ENCODE peak calls at places on chromosomes 7 and 10, in five cellular contexts. N is esophagus muscularis mucosa, Y is A549, S is ovary, Q is suprapubic skin. Z is an unnamed sample.

GRCh38 chr10:48442809-48443177 is 136.3 kb downstream of the MAPK8 start:
- DNase-seq in Q (no peak), N (no peak), Y (no peak), S (no peak), Z (no peak)

GRCh38 chr7:249979-250378 is 40.0 kb upstream of the FOXL3 start:
- DNase-seq in Q (no peak), Y (no peak), S (no peak), N (no peak), Z (no peak)

GRCh38 chr7:38673795-38674194 is 42.6 kb upstream of the AMPH start:
- DNase-seq in Q (no peak), S (no peak), Y (no peak), N (no peak), Z (no peak)

GRCh38 chr10:93115661-93116383 is 42.1 kb downstream of the CYP26A1 start:
- DNase-seq in Q (no peak), Y (peak; percentile 39), N (no peak), S (no peak), Z (peak; percentile 86)

GRCh38 chr7:86209036-86209435 is 434.7 kb upstream of the GRM3 start:
- DNase-seq in S (no peak), Y (no peak), Q (no peak), N (no peak), Z (no peak)

GRCh38 chr10:49645417-49646255 is 31.8 kb downstream of the CHAT start:
- DNase-seq in N (no peak), Q (peak; percentile 72), Y (no peak), S (peak; percentile 1), Z (no peak)

GRCh38 chr10:88077977-88078376 is 214.6 kb downstream of the PTEN start:
- DNase-seq in Q (no peak), N (no peak), Y (no peak), S (no peak), Z (no peak)

GRCh38 chr7:22469371-22470143 is 30.4 kb downstream of the STEAP1B start:
- DNase-seq in Y (no peak), N (no peak), Q (no peak), S (no peak), Z (no peak)

GRCh38 chr10:71156436-71156835 is 55.9 kb upstream of the UNC5B start:
- DNase-seq in N (no peak), Y (no peak), S (no peak), Q (no peak), Z (no peak)

GRCh38 chr7:18345641-18346234 is 149.8 kb upstream of the HDAC9 start:
- DNase-seq in Q (no peak), S (no peak), Y (peak; percentile 5), N (no peak), Z (no peak)

GRCh38 chr10:124916098-124916584 is 25.8 kb upstream of the ZRANB1 start:
- DNase-seq in N (no peak), S (no peak), Q (no peak), Y (peak; percentile 28), Z (no peak)

GRCh38 chr7:41942468-41943097 is 239.7 kb upstream of the INHBA start:
- DNase-seq in Y (no peak), Q (no peak), N (no peak), S (peak; percentile 54), Z (no peak)

GRCh38 chr10:30169342-30169741 is 110.0 kb upstream of the JCAD start:
- DNase-seq in S (no peak), Y (no peak), N (no peak), Q (no peak), Z (no peak)

GRCh38 chr7:141263983-141264382 is 190.1 kb downstream of the TMEM178B start:
- DNase-seq in N (no peak), Q (no peak), Y (no peak), S (no peak), Z (no peak)

GRCh38 chr10:51907342-51907741 is 207.9 kb upstream of the CSTF2T start:
- DNase-seq in N (no peak), Q (no peak), Y (no peak), S (peak; percentile 28), Z (no peak)

GRCh38 chr10:60645928-60646433 is 132.3 kb upstream of the CDK1 start:
- DNase-seq in S (no peak), Y (no peak), N (no peak), Q (no peak), Z (no peak)

GRCh38 chr10:81219758-81220157 is 655.2 kb upstream of the NRG3 start:
- DNase-seq in Q (no peak), N (no peak), S (no peak), Y (no peak), Z (no peak)

GRCh38 chr10:110305767-110306451 is 1.2 kb upstream of the SMNDC1 start:
- DNase-seq in N (no peak), S (peak; percentile 18), Q (no peak), Y (peak; percentile 72), Z (no peak)

GRCh38 chr7:135208417-135208793 is 2.9 kb downstream of the WDR91 start:
- DNase-seq in N (no peak), S (no peak), Y (no peak), Q (no peak), Z (no peak)

GRCh38 chr7:100366411-100367250 is 6.7 kb upstream of the PILRA start:
- DNase-seq in Y (no peak), S (no peak), Q (no peak), N (no peak), Z (no peak)

GRCh38 chr10:117253908-117254307 is 13.0 kb downstream of the SLC18A2 start:
- DNase-seq in N (no peak), Y (no peak), Q (no peak), S (no peak), Z (no peak)

GRCh38 chr7:157431173-157431950 is 94.6 kb downstream of the DNAJB6 start:
- DNase-seq in S (no peak), Q (peak; percentile 79), N (no peak), Y (no peak), Z (no peak)

GRCh38 chr10:31099101-31099500 is 67.4 kb upstream of the ZNF438 start:
- DNase-seq in Q (no peak), S (no peak), N (no peak), Y (no peak), Z (no peak)

GRCh38 chr7:143244321-143244720 is 18.9 kb upstream of the GSTK1 start:
- DNase-seq in Q (no peak), Y (no peak), N (no peak), S (no peak), Z (no peak)

GRCh38 chr10:30818010-30818660 is 188.6 kb upstream of the LYZL2 start:
- DNase-seq in Y (no peak), S (peak; percentile 46), Q (no peak), N (no peak), Z (no peak)

GRCh38 chr7:78197447-78197846 is 398.9 kb downstream of the PHTF2 start:
- DNase-seq in Q (no peak), Y (no peak), S (no peak), N (no peak), Z (no peak)

GRCh38 chr10:35215107-35215506 is 88.5 kb downstream of the CREM start:
- DNase-seq in N (no peak), Y (no peak), S (no peak), Q (no peak), Z (no peak)

GRCh38 chr10:110916554-110917346 is 2.2 kb downstream of the BBIP1 start:
- DNase-seq in Q (no peak), S (no peak), N (no peak), Y (no peak), Z (no peak)

GRCh38 chr7:157946398-157947060 is 609.7 kb downstream of the DNAJB6 start:
- DNase-seq in Q (no peak), Y (no peak), S (no peak), N (no peak), Z (no peak)

GRCh38 chr10:59175538-59176240 is 754 bp upstream of the PHYHIPL start:
- DNase-seq in N (no peak), S (no peak), Y (peak; percentile 13), Q (no peak), Z (no peak)

GRCh38 chr10:14032406-14032998 is 298.2 kb downstream of the FRMD4A start:
- DNase-seq in N (no peak), Q (no peak), S (no peak), Y (no peak), Z (no peak)

GRCh38 chr10:127802532-127803055 is 65.6 kb downstream of the FOXI2 start:
- DNase-seq in N (no peak), Q (no peak), Y (no peak), S (no peak), Z (no peak)

GRCh38 chr7:46356365-46356764 is 435.3 kb upstream of the IGFBP3 start:
- DNase-seq in Q (no peak), S (no peak), Y (no peak), N (no peak), Z (no peak)

GRCh38 chr7:107103369-107103768 is 58.9 kb downstream of the PRKAR2B start:
- DNase-seq in N (no peak), Y (no peak), S (no peak), Q (no peak), Z (no peak)

GRCh38 chr10:77613476-77614130 is 24.0 kb downstream of the KCNMA1 start:
- DNase-seq in Q (no peak), S (no peak), N (no peak), Y (no peak), Z (no peak)
- TF ChIP-seq EP300 in Q (no peak), S (no peak), N (no peak), Y (no peak), Z (no peak)

GRCh38 chr10:101367569-101368453 is 13.8 kb downstream of the BTRC start:
- DNase-seq in Q (no peak), N (no peak), S (no peak), Y (peak; percentile 71), Z (no peak)
- TF ChIP-seq EP300 in Q (no peak), N (no peak), S (no peak), Y (no peak), Z (no peak)

GRCh38 chr7:118153551-118154177 is 30.3 kb upstream of the LSM8 start:
- DNase-seq in Q (no peak), N (no peak), S (no peak), Y (no peak), Z (peak; percentile 74)
- TF ChIP-seq EP300 in Q (no peak), N (no peak), S (no peak), Y (no peak), Z (no peak)

DNA sequence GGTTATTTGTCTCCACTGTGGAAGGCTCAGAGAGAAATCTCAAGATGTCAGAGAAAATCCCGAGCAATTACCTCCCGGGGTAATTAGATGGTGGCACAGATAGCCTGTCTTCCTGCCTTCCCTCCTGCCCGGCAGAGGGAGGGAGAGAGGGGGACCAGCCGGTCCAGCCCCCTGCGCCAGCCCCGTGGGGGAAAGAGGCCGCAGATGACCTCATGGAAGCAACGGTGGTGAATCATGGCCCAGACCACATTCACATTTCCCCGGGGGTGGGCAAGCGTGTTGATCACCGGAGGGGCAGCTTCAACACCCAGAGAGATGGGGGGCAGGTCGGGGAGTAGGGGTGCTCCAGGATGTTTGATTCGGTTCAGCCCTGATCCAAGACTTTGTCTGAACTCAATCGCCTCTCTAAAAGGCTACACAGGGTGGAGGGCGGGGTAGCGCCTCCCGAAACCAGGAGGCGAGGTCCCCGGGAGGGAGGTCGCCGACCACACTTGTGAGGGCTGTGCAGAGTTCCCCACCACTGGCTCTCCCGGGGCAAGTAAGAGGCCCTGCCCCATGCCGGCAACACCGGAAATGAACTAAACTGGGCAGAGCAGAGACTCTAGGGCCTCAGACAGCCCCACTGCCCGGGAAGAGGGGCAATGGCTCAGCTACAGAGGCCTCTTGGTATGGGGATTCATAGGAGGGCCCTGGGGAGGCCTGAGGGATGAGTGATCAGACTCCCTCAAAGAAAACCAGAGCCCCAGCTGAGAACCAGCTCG is 89.1 kb upstream of the MYL10 start:
- DNase-seq in Y (no peak), Q (no peak), S (no peak), N (no peak), Z (no peak)
- TF ChIP-seq EP300 in Y (no peak), Q (no peak), S (no peak), N (no peak), Z (no peak)